ENCODE peak calls at places on chromosome 17, in five cellular contexts. One of them, this sample, is unnamed.
A peak's percentile ranks its signal among the peaks of the same experiment; 100 is the strongest.

GRCh38 chr17:27873746-27874145 is 19.4 kb downstream of the LYRM9 start:
- DNase-seq in adrenal gland: no peak
- DNase-seq in upper lobe of left lung: no peak
- DNase-seq in cardiac muscle cell: no peak
- DNase-seq in osteoblast: no peak
- DNase-seq in this sample: no peak

GRCh38 chr17:41539979-41540701 is 12.0 kb upstream of the KRT19 start:
- DNase-seq in adrenal gland: no peak
- DNase-seq in upper lobe of left lung: no peak
- DNase-seq in cardiac muscle cell: no peak
- DNase-seq in osteoblast: no peak
- DNase-seq in this sample: no peak

GRCh38 chr17:77720946-77721822 is 237.3 kb upstream of the TNRC6C start:
- DNase-seq in adrenal gland: peak; percentile 10
- DNase-seq in upper lobe of left lung: no peak
- DNase-seq in cardiac muscle cell: no peak
- DNase-seq in osteoblast: no peak
- DNase-seq in this sample: no peak

GRCh38 chr17:74861554-74862107 is 1.9 kb upstream of the GRIN2C start:
- DNase-seq in adrenal gland: no peak
- DNase-seq in upper lobe of left lung: no peak
- DNase-seq in cardiac muscle cell: no peak
- DNase-seq in osteoblast: no peak
- DNase-seq in this sample: no peak

GRCh38 chr17:50062323-50063243 is 6.7 kb downstream of the ITGA3 start:
- DNase-seq in adrenal gland: peak; percentile 89
- DNase-seq in upper lobe of left lung: peak; percentile 92
- DNase-seq in cardiac muscle cell: peak; percentile 74
- DNase-seq in osteoblast: peak; percentile 97
- DNase-seq in this sample: no peak

GRCh38 chr17:19418312-19418992 is 7.4 kb downstream of the RNF112 start:
- DNase-seq in adrenal gland: no peak
- DNase-seq in upper lobe of left lung: no peak
- DNase-seq in cardiac muscle cell: peak; percentile 54
- DNase-seq in osteoblast: peak; percentile 84
- DNase-seq in this sample: no peak

GRCh38 chr17:66938656-66939055 is 25.9 kb upstream of the CACNG4 start:
- DNase-seq in adrenal gland: no peak
- DNase-seq in upper lobe of left lung: no peak
- DNase-seq in cardiac muscle cell: no peak
- DNase-seq in osteoblast: no peak
- DNase-seq in this sample: no peak

GRCh38 chr17:22435231-22435974 is 743.1 kb downstream of the KCNJ18 start:
- DNase-seq in adrenal gland: no peak
- DNase-seq in upper lobe of left lung: peak; percentile 69
- DNase-seq in cardiac muscle cell: no peak
- DNase-seq in osteoblast: no peak
- DNase-seq in this sample: no peak

GRCh38 chr17:42411905-42412679 is 11.0 kb downstream of the CAVIN1 start:
- DNase-seq in adrenal gland: no peak
- DNase-seq in upper lobe of left lung: peak; percentile 58
- DNase-seq in cardiac muscle cell: no peak
- DNase-seq in osteoblast: peak; percentile 51
- DNase-seq in this sample: no peak

GRCh38 chr17:64334851-64335250 is 55.8 kb downstream of the PECAM1 start:
- DNase-seq in adrenal gland: no peak
- DNase-seq in upper lobe of left lung: peak; percentile 39
- DNase-seq in cardiac muscle cell: no peak
- DNase-seq in osteoblast: no peak
- DNase-seq in this sample: no peak

GRCh38 chr17:48791128-48792032 is 25.6 kb downstream of the TTLL6 start:
- DNase-seq in adrenal gland: peak; percentile 93
- DNase-seq in upper lobe of left lung: no peak
- DNase-seq in cardiac muscle cell: peak; percentile 88
- DNase-seq in osteoblast: peak; percentile 90
- DNase-seq in this sample: peak; percentile 4

GRCh38 chr17:72592242-72592966 is 471.6 kb downstream of the SOX9 start:
- DNase-seq in adrenal gland: no peak
- DNase-seq in upper lobe of left lung: peak; percentile 93
- DNase-seq in cardiac muscle cell: peak; percentile 89
- DNase-seq in osteoblast: peak; percentile 98
- DNase-seq in this sample: peak; percentile 15

GRCh38 chr17:74012465-74012864 is 191.0 kb upstream of the RPL38 start:
- DNase-seq in adrenal gland: no peak
- DNase-seq in upper lobe of left lung: no peak
- DNase-seq in cardiac muscle cell: no peak
- DNase-seq in osteoblast: no peak
- DNase-seq in this sample: peak; percentile 2

GRCh38 chr17:62713096-62713870 is 85.8 kb downstream of the MRC2 start:
- DNase-seq in adrenal gland: peak; percentile 23
- DNase-seq in upper lobe of left lung: no peak
- DNase-seq in cardiac muscle cell: no peak
- DNase-seq in osteoblast: no peak
- DNase-seq in this sample: no peak

GRCh38 chr17:8015957-8016631 is 13.7 kb downstream of the GUCY2D start:
- DNase-seq in adrenal gland: no peak
- DNase-seq in upper lobe of left lung: peak; percentile 90
- DNase-seq in cardiac muscle cell: peak; percentile 33
- DNase-seq in osteoblast: peak; percentile 71
- DNase-seq in this sample: no peak

GRCh38 chr17:77687921-77688320 is 270.6 kb upstream of the TNRC6C start:
- DNase-seq in adrenal gland: peak; percentile 23
- DNase-seq in upper lobe of left lung: no peak
- DNase-seq in cardiac muscle cell: no peak
- DNase-seq in osteoblast: no peak
- DNase-seq in this sample: no peak

GRCh38 chr17:16100737-16101400 is 101.2 kb downstream of the TTC19 start:
- DNase-seq in adrenal gland: no peak
- DNase-seq in upper lobe of left lung: no peak
- DNase-seq in cardiac muscle cell: peak; percentile 56
- DNase-seq in osteoblast: no peak
- DNase-seq in this sample: no peak

GRCh38 chr17:37255434-37255833 is 120.4 kb upstream of the C17orf78 start:
- DNase-seq in adrenal gland: no peak
- DNase-seq in upper lobe of left lung: no peak
- DNase-seq in cardiac muscle cell: no peak
- DNase-seq in osteoblast: no peak
- DNase-seq in this sample: no peak

GRCh38 chr17:75319818-75320691 is 30.8 kb upstream of the SLC25A19 start:
- DNase-seq in adrenal gland: no peak
- DNase-seq in upper lobe of left lung: no peak
- DNase-seq in cardiac muscle cell: peak; percentile 68
- DNase-seq in osteoblast: peak; percentile 75
- DNase-seq in this sample: no peak

GRCh38 chr17:888998-889401 is 90.6 kb downstream of the NXN start:
- DNase-seq in adrenal gland: no peak
- DNase-seq in upper lobe of left lung: no peak
- DNase-seq in cardiac muscle cell: no peak
- DNase-seq in osteoblast: no peak
- DNase-seq in this sample: no peak

GRCh38 chr17:38628441-38628840 is 22.7 kb upstream of the SRCIN1 start:
- DNase-seq in adrenal gland: peak; percentile 35
- DNase-seq in upper lobe of left lung: no peak
- DNase-seq in cardiac muscle cell: peak; percentile 16
- DNase-seq in osteoblast: no peak
- DNase-seq in this sample: no peak

GRCh38 chr17:35050170-35050569 is 13.3 kb downstream of the RFFL start:
- DNase-seq in adrenal gland: no peak
- DNase-seq in upper lobe of left lung: no peak
- DNase-seq in cardiac muscle cell: no peak
- DNase-seq in osteoblast: no peak
- DNase-seq in this sample: no peak
- H3K27ac ChIP-seq in adrenal gland: no peak overlapping the region
- H3K27ac ChIP-seq in upper lobe of left lung: peak overlapping the region; percentile 74
- H3K27ac ChIP-seq in cardiac muscle cell: no peak overlapping the region
- H3K27ac ChIP-seq in osteoblast: no peak overlapping the region
- H3K27ac ChIP-seq in this sample: peak overlapping the region; percentile 85

DNA sequence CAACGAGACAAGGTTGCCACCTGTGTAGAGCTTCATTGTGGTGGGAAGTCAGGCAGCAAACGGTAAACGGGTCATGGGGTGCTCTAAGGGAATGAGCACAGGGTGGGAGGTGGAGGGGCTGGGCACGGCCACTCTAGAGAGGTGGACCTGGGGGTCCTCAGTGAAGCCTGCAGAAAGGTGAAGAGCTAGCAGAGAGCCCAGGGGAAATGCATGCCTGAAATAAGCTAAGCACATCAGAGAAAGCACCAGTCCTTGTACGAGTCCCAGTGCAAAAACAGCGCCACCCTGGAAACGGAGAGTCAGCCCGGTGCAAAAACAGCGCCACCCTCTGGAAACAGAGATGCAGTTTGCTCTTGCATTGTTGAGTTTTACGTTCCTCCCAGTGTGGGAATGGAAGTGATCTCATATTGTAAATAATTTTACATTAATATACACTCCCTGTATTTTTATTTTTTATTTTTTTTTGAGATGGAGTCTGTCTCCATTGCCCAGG is 65.0 kb downstream of the TBC1D16 start:
- DNase-seq in adrenal gland: peak; percentile 63
- DNase-seq in upper lobe of left lung: no peak
- DNase-seq in cardiac muscle cell: peak; percentile 52
- DNase-seq in osteoblast: no peak
- DNase-seq in this sample: peak; percentile 23
- TF ChIP-seq CTCF in adrenal gland: peak; percentile 66
- TF ChIP-seq CTCF in upper lobe of left lung: no peak
- TF ChIP-seq CTCF in cardiac muscle cell: peak; percentile 49
- TF ChIP-seq CTCF in osteoblast: peak; percentile 47
- TF ChIP-seq CTCF in this sample: no peak

DNA sequence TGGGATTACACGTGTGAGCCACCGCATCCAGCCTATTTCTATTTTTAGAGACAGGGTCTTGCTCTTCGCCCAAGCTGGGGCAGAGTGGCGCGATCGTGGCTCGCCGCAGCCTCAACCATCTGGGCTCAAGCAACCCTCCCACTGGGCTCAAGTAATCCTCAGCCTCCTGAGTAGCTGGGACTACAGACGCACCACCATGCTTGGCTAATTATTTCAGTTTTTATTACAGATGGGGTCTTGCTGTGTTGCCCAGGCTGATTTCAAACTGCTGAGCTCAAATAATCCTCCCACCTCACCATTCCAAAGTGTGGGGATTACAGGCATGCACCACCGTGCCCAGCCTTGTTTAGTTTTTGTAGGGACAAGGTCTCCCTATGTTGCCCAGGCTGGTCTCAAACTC is 53.8 kb downstream of the CCDC57 start:
- DNase-seq in adrenal gland: no peak
- DNase-seq in upper lobe of left lung: no peak
- DNase-seq in cardiac muscle cell: no peak
- DNase-seq in osteoblast: no peak
- DNase-seq in this sample: no peak
- H3K27me3 ChIP-seq in adrenal gland: no peaks in the 10 kb centered on the region
- H3K27me3 ChIP-seq in upper lobe of left lung: no peaks in the 10 kb centered on the region
- H3K27me3 ChIP-seq in cardiac muscle cell: no peaks in the 10 kb centered on the region
- H3K27me3 ChIP-seq in osteoblast: no peaks in the 10 kb centered on the region
- H3K27me3 ChIP-seq in this sample: no peaks in the 10 kb centered on the region

GRCh38 chr17:6492892-6493674 is 48.8 kb downstream of the PIMREG start:
- DNase-seq in adrenal gland: no peak
- DNase-seq in upper lobe of left lung: no peak
- DNase-seq in cardiac muscle cell: no peak
- DNase-seq in osteoblast: no peak
- DNase-seq in this sample: peak; percentile 14
- H3K27ac ChIP-seq in adrenal gland: no peak overlapping the region
- H3K27ac ChIP-seq in upper lobe of left lung: no peak overlapping the region
- H3K27ac ChIP-seq in cardiac muscle cell: no peak overlapping the region
- H3K27ac ChIP-seq in osteoblast: no peak overlapping the region
- H3K27ac ChIP-seq in this sample: no peak overlapping the region

This sample was measured in CD4-positive, alpha-beta T cell.